ENCODE peak calls at places on chromosome 14, in nine cellular contexts. One of them, this sample, is unnamed.

GRCh38 chr14:63457498-63457897 is 85.7 kb downstream of the PPP2R5E start:
- DNase-seq in GM20000: no peak
- DNase-seq in activated naive CD4-positive, alpha-beta T cell treated with Interleukin-2 at 50 U/mL for 16 hours: no peak
- DNase-seq in nephron progenitor cell: peak
- DNase-seq in NCI-H2029 treated with DMSO at 0.1 percent for 48 hours: no peak
- DNase-seq in activated naive CD8-positive, alpha-beta T cell treated with anti-CD3 and anti-CD28 coated beads for 36 hours: no peak
- DNase-seq in LoVo: no peak
- DNase-seq in dorsolateral prefrontal cortex: no peak
- DNase-seq in cardiac muscle cell: no peak
- DNase-seq in this sample: no peak

GRCh38 chr14:100577986-100578431 is 9.2 kb downstream of the BEGAIN start:
- DNase-seq in GM20000: no peak
- DNase-seq in activated naive CD4-positive, alpha-beta T cell treated with Interleukin-2 at 50 U/mL for 16 hours: no peak
- DNase-seq in nephron progenitor cell: no peak
- DNase-seq in NCI-H2029 treated with DMSO at 0.1 percent for 48 hours: no peak
- DNase-seq in activated naive CD8-positive, alpha-beta T cell treated with anti-CD3 and anti-CD28 coated beads for 36 hours: no peak
- DNase-seq in LoVo: no peak
- DNase-seq in dorsolateral prefrontal cortex: peak
- DNase-seq in cardiac muscle cell: no peak
- DNase-seq in this sample: peak

GRCh38 chr14:103099081-103099732 is 4.7 kb downstream of the EXOC3L4 start:
- DNase-seq in GM20000: no peak
- DNase-seq in activated naive CD4-positive, alpha-beta T cell treated with Interleukin-2 at 50 U/mL for 16 hours: no peak
- DNase-seq in nephron progenitor cell: peak
- DNase-seq in NCI-H2029 treated with DMSO at 0.1 percent for 48 hours: no peak
- DNase-seq in activated naive CD8-positive, alpha-beta T cell treated with anti-CD3 and anti-CD28 coated beads for 36 hours: no peak
- DNase-seq in LoVo: no peak
- DNase-seq in dorsolateral prefrontal cortex: no peak
- DNase-seq in cardiac muscle cell: no peak
- DNase-seq in this sample: peak

GRCh38 chr14:80536456-80536855 is 325.2 kb upstream of the DIO2 start:
- DNase-seq in GM20000: no peak
- DNase-seq in activated naive CD4-positive, alpha-beta T cell treated with Interleukin-2 at 50 U/mL for 16 hours: no peak
- DNase-seq in nephron progenitor cell: no peak
- DNase-seq in NCI-H2029 treated with DMSO at 0.1 percent for 48 hours: no peak
- DNase-seq in activated naive CD8-positive, alpha-beta T cell treated with anti-CD3 and anti-CD28 coated beads for 36 hours: no peak
- DNase-seq in LoVo: no peak
- DNase-seq in dorsolateral prefrontal cortex: no peak
- DNase-seq in cardiac muscle cell: no peak
- DNase-seq in this sample: no peak

GRCh38 chr14:65150891-65151290 is 48.6 kb upstream of the MAX start:
- DNase-seq in GM20000: no peak
- DNase-seq in activated naive CD4-positive, alpha-beta T cell treated with Interleukin-2 at 50 U/mL for 16 hours: no peak
- DNase-seq in nephron progenitor cell: no peak
- DNase-seq in NCI-H2029 treated with DMSO at 0.1 percent for 48 hours: no peak
- DNase-seq in activated naive CD8-positive, alpha-beta T cell treated with anti-CD3 and anti-CD28 coated beads for 36 hours: no peak
- DNase-seq in LoVo: no peak
- DNase-seq in dorsolateral prefrontal cortex: no peak
- DNase-seq in cardiac muscle cell: no peak
- DNase-seq in this sample: no peak

GRCh38 chr14:44374906-44375305 is 132.2 kb downstream of the FSCB start:
- DNase-seq in GM20000: no peak
- DNase-seq in activated naive CD4-positive, alpha-beta T cell treated with Interleukin-2 at 50 U/mL for 16 hours: no peak
- DNase-seq in nephron progenitor cell: no peak
- DNase-seq in NCI-H2029 treated with DMSO at 0.1 percent for 48 hours: no peak
- DNase-seq in activated naive CD8-positive, alpha-beta T cell treated with anti-CD3 and anti-CD28 coated beads for 36 hours: no peak
- DNase-seq in LoVo: no peak
- DNase-seq in dorsolateral prefrontal cortex: no peak
- DNase-seq in cardiac muscle cell: no peak
- DNase-seq in this sample: no peak

GRCh38 chr14:69615471-69616407 is 4.3 kb downstream of the SUSD6 start:
- DNase-seq in GM20000: peak
- DNase-seq in activated naive CD4-positive, alpha-beta T cell treated with Interleukin-2 at 50 U/mL for 16 hours: peak
- DNase-seq in nephron progenitor cell: no peak
- DNase-seq in NCI-H2029 treated with DMSO at 0.1 percent for 48 hours: peak
- DNase-seq in activated naive CD8-positive, alpha-beta T cell treated with anti-CD3 and anti-CD28 coated beads for 36 hours: peak
- DNase-seq in LoVo: no peak
- DNase-seq in dorsolateral prefrontal cortex: no peak
- DNase-seq in cardiac muscle cell: no peak
- DNase-seq in this sample: no peak

GRCh38 chr14:68510201-68510600 is 282.7 kb downstream of the ZFP36L1 start:
- DNase-seq in GM20000: no peak
- DNase-seq in activated naive CD4-positive, alpha-beta T cell treated with Interleukin-2 at 50 U/mL for 16 hours: no peak
- DNase-seq in nephron progenitor cell: no peak
- DNase-seq in NCI-H2029 treated with DMSO at 0.1 percent for 48 hours: no peak
- DNase-seq in activated naive CD8-positive, alpha-beta T cell treated with anti-CD3 and anti-CD28 coated beads for 36 hours: no peak
- DNase-seq in LoVo: no peak
- DNase-seq in dorsolateral prefrontal cortex: no peak
- DNase-seq in cardiac muscle cell: peak
- DNase-seq in this sample: no peak

GRCh38 chr14:61603736-61604135 is 91.6 kb upstream of the HIF1A start:
- DNase-seq in GM20000: no peak
- DNase-seq in activated naive CD4-positive, alpha-beta T cell treated with Interleukin-2 at 50 U/mL for 16 hours: no peak
- DNase-seq in nephron progenitor cell: no peak
- DNase-seq in NCI-H2029 treated with DMSO at 0.1 percent for 48 hours: no peak
- DNase-seq in activated naive CD8-positive, alpha-beta T cell treated with anti-CD3 and anti-CD28 coated beads for 36 hours: no peak
- DNase-seq in LoVo: no peak
- DNase-seq in dorsolateral prefrontal cortex: no peak
- DNase-seq in cardiac muscle cell: no peak
- DNase-seq in this sample: no peak

GRCh38 chr14:63938198-63939005 is 85.6 kb downstream of the SYNE2 start:
- DNase-seq in GM20000: peak
- DNase-seq in activated naive CD4-positive, alpha-beta T cell treated with Interleukin-2 at 50 U/mL for 16 hours: no peak
- DNase-seq in nephron progenitor cell: no peak
- DNase-seq in NCI-H2029 treated with DMSO at 0.1 percent for 48 hours: no peak
- DNase-seq in activated naive CD8-positive, alpha-beta T cell treated with anti-CD3 and anti-CD28 coated beads for 36 hours: peak
- DNase-seq in LoVo: no peak
- DNase-seq in dorsolateral prefrontal cortex: no peak
- DNase-seq in cardiac muscle cell: no peak
- DNase-seq in this sample: peak

GRCh38 chr14:65637780-65638179 is 225.2 kb downstream of the FUT8 start:
- DNase-seq in GM20000: peak
- DNase-seq in activated naive CD4-positive, alpha-beta T cell treated with Interleukin-2 at 50 U/mL for 16 hours: peak
- DNase-seq in nephron progenitor cell: no peak
- DNase-seq in NCI-H2029 treated with DMSO at 0.1 percent for 48 hours: no peak
- DNase-seq in activated naive CD8-positive, alpha-beta T cell treated with anti-CD3 and anti-CD28 coated beads for 36 hours: peak
- DNase-seq in LoVo: no peak
- DNase-seq in dorsolateral prefrontal cortex: no peak
- DNase-seq in cardiac muscle cell: no peak
- DNase-seq in this sample: no peak

GRCh38 chr14:49853572-49854375 is 1.2 kb upstream of the NEMF start:
- DNase-seq in GM20000: peak
- DNase-seq in activated naive CD4-positive, alpha-beta T cell treated with Interleukin-2 at 50 U/mL for 16 hours: peak
- DNase-seq in nephron progenitor cell: peak
- DNase-seq in NCI-H2029 treated with DMSO at 0.1 percent for 48 hours: peak
- DNase-seq in activated naive CD8-positive, alpha-beta T cell treated with anti-CD3 and anti-CD28 coated beads for 36 hours: peak
- DNase-seq in LoVo: peak
- DNase-seq in dorsolateral prefrontal cortex: peak
- DNase-seq in cardiac muscle cell: peak
- DNase-seq in this sample: peak

GRCh38 chr14:75418779-75419768 is 8.7 kb upstream of the JDP2 start:
- DNase-seq in GM20000: peak
- DNase-seq in activated naive CD4-positive, alpha-beta T cell treated with Interleukin-2 at 50 U/mL for 16 hours: peak
- DNase-seq in nephron progenitor cell: peak
- DNase-seq in NCI-H2029 treated with DMSO at 0.1 percent for 48 hours: no peak
- DNase-seq in activated naive CD8-positive, alpha-beta T cell treated with anti-CD3 and anti-CD28 coated beads for 36 hours: peak
- DNase-seq in LoVo: no peak
- DNase-seq in dorsolateral prefrontal cortex: no peak
- DNase-seq in cardiac muscle cell: peak
- DNase-seq in this sample: no peak

GRCh38 chr14:104642540-104642868 is 37.9 kb upstream of the TMEM179 start:
- DNase-seq in GM20000: no peak
- DNase-seq in activated naive CD4-positive, alpha-beta T cell treated with Interleukin-2 at 50 U/mL for 16 hours: no peak
- DNase-seq in nephron progenitor cell: no peak
- DNase-seq in NCI-H2029 treated with DMSO at 0.1 percent for 48 hours: no peak
- DNase-seq in activated naive CD8-positive, alpha-beta T cell treated with anti-CD3 and anti-CD28 coated beads for 36 hours: no peak
- DNase-seq in LoVo: no peak
- DNase-seq in dorsolateral prefrontal cortex: no peak
- DNase-seq in cardiac muscle cell: no peak
- DNase-seq in this sample: no peak

GRCh38 chr14:69592923-69593677 is 18.3 kb upstream of the SUSD6 start:
- DNase-seq in GM20000: no peak
- DNase-seq in activated naive CD4-positive, alpha-beta T cell treated with Interleukin-2 at 50 U/mL for 16 hours: no peak
- DNase-seq in nephron progenitor cell: no peak
- DNase-seq in NCI-H2029 treated with DMSO at 0.1 percent for 48 hours: no peak
- DNase-seq in activated naive CD8-positive, alpha-beta T cell treated with anti-CD3 and anti-CD28 coated beads for 36 hours: no peak
- DNase-seq in LoVo: no peak
- DNase-seq in dorsolateral prefrontal cortex: no peak
- DNase-seq in cardiac muscle cell: no peak
- DNase-seq in this sample: no peak

GRCh38 chr14:57299511-57299910 is 30.7 kb downstream of the AP5M1 start:
- DNase-seq in GM20000: no peak
- DNase-seq in activated naive CD4-positive, alpha-beta T cell treated with Interleukin-2 at 50 U/mL for 16 hours: no peak
- DNase-seq in nephron progenitor cell: no peak
- DNase-seq in NCI-H2029 treated with DMSO at 0.1 percent for 48 hours: no peak
- DNase-seq in activated naive CD8-positive, alpha-beta T cell treated with anti-CD3 and anti-CD28 coated beads for 36 hours: no peak
- DNase-seq in LoVo: no peak
- DNase-seq in dorsolateral prefrontal cortex: no peak
- DNase-seq in cardiac muscle cell: no peak
- DNase-seq in this sample: no peak

GRCh38 chr14:51852541-51852940 is 7.9 kb upstream of the GNG2 start:
- DNase-seq in GM20000: no peak
- DNase-seq in activated naive CD4-positive, alpha-beta T cell treated with Interleukin-2 at 50 U/mL for 16 hours: no peak
- DNase-seq in nephron progenitor cell: no peak
- DNase-seq in NCI-H2029 treated with DMSO at 0.1 percent for 48 hours: no peak
- DNase-seq in activated naive CD8-positive, alpha-beta T cell treated with anti-CD3 and anti-CD28 coated beads for 36 hours: no peak
- DNase-seq in LoVo: no peak
- DNase-seq in dorsolateral prefrontal cortex: no peak
- DNase-seq in cardiac muscle cell: no peak
- DNase-seq in this sample: no peak

GRCh38 chr14:39005044-39005736 is 97.8 kb downstream of the SEC23A start:
- DNase-seq in GM20000: no peak
- DNase-seq in activated naive CD4-positive, alpha-beta T cell treated with Interleukin-2 at 50 U/mL for 16 hours: no peak
- DNase-seq in nephron progenitor cell: no peak
- DNase-seq in NCI-H2029 treated with DMSO at 0.1 percent for 48 hours: no peak
- DNase-seq in activated naive CD8-positive, alpha-beta T cell treated with anti-CD3 and anti-CD28 coated beads for 36 hours: no peak
- DNase-seq in LoVo: no peak
- DNase-seq in dorsolateral prefrontal cortex: no peak
- DNase-seq in cardiac muscle cell: no peak
- DNase-seq in this sample: no peak

GRCh38 chr14:42806909-42807315 is 1200.2 kb downstream of the LRFN5 start:
- DNase-seq in GM20000: no peak
- DNase-seq in activated naive CD4-positive, alpha-beta T cell treated with Interleukin-2 at 50 U/mL for 16 hours: no peak
- DNase-seq in nephron progenitor cell: no peak
- DNase-seq in NCI-H2029 treated with DMSO at 0.1 percent for 48 hours: no peak
- DNase-seq in activated naive CD8-positive, alpha-beta T cell treated with anti-CD3 and anti-CD28 coated beads for 36 hours: no peak
- DNase-seq in LoVo: no peak
- DNase-seq in dorsolateral prefrontal cortex: no peak
- DNase-seq in cardiac muscle cell: no peak
- DNase-seq in this sample: no peak

GRCh38 chr14:105487449-105487985 is 831 bp downstream of the CRIP1 start:
- DNase-seq in GM20000: no peak
- DNase-seq in activated naive CD4-positive, alpha-beta T cell treated with Interleukin-2 at 50 U/mL for 16 hours: peak
- DNase-seq in nephron progenitor cell: peak
- DNase-seq in NCI-H2029 treated with DMSO at 0.1 percent for 48 hours: no peak
- DNase-seq in activated naive CD8-positive, alpha-beta T cell treated with anti-CD3 and anti-CD28 coated beads for 36 hours: peak
- DNase-seq in LoVo: no peak
- DNase-seq in dorsolateral prefrontal cortex: no peak
- DNase-seq in cardiac muscle cell: no peak
- DNase-seq in this sample: peak

GRCh38 chr14:29800961-29801360 is 126.7 kb downstream of the PRKD1 start:
- DNase-seq in GM20000: no peak
- DNase-seq in activated naive CD4-positive, alpha-beta T cell treated with Interleukin-2 at 50 U/mL for 16 hours: no peak
- DNase-seq in nephron progenitor cell: no peak
- DNase-seq in NCI-H2029 treated with DMSO at 0.1 percent for 48 hours: no peak
- DNase-seq in activated naive CD8-positive, alpha-beta T cell treated with anti-CD3 and anti-CD28 coated beads for 36 hours: no peak
- DNase-seq in LoVo: no peak
- DNase-seq in dorsolateral prefrontal cortex: no peak
- DNase-seq in cardiac muscle cell: no peak
- DNase-seq in this sample: no peak

GRCh38 chr14:33480589-33481184 is 470.2 kb downstream of the EGLN3 start:
- DNase-seq in GM20000: no peak
- DNase-seq in activated naive CD4-positive, alpha-beta T cell treated with Interleukin-2 at 50 U/mL for 16 hours: no peak
- DNase-seq in nephron progenitor cell: no peak
- DNase-seq in NCI-H2029 treated with DMSO at 0.1 percent for 48 hours: no peak
- DNase-seq in activated naive CD8-positive, alpha-beta T cell treated with anti-CD3 and anti-CD28 coated beads for 36 hours: no peak
- DNase-seq in LoVo: no peak
- DNase-seq in dorsolateral prefrontal cortex: no peak
- DNase-seq in cardiac muscle cell: no peak
- DNase-seq in this sample: no peak

GRCh38 chr14:72808564-72808963 is 85.3 kb downstream of the DPF3 start:
- DNase-seq in GM20000: no peak
- DNase-seq in activated naive CD4-positive, alpha-beta T cell treated with Interleukin-2 at 50 U/mL for 16 hours: no peak
- DNase-seq in nephron progenitor cell: no peak
- DNase-seq in NCI-H2029 treated with DMSO at 0.1 percent for 48 hours: no peak
- DNase-seq in activated naive CD8-positive, alpha-beta T cell treated with anti-CD3 and anti-CD28 coated beads for 36 hours: no peak
- DNase-seq in LoVo: no peak
- DNase-seq in dorsolateral prefrontal cortex: no peak
- DNase-seq in cardiac muscle cell: no peak
- DNase-seq in this sample: no peak

GRCh38 chr14:24798911-24799310 is 164.9 kb upstream of the GZMB start:
- DNase-seq in GM20000: no peak
- DNase-seq in activated naive CD4-positive, alpha-beta T cell treated with Interleukin-2 at 50 U/mL for 16 hours: no peak
- DNase-seq in nephron progenitor cell: no peak
- DNase-seq in NCI-H2029 treated with DMSO at 0.1 percent for 48 hours: peak
- DNase-seq in activated naive CD8-positive, alpha-beta T cell treated with anti-CD3 and anti-CD28 coated beads for 36 hours: no peak
- DNase-seq in LoVo: no peak
- DNase-seq in dorsolateral prefrontal cortex: no peak
- DNase-seq in cardiac muscle cell: no peak
- DNase-seq in this sample: no peak

GRCh38 chr14:24673534-24674203 is 39.7 kb upstream of the GZMB start:
- DNase-seq in GM20000: no peak
- DNase-seq in activated naive CD4-positive, alpha-beta T cell treated with Interleukin-2 at 50 U/mL for 16 hours: peak
- DNase-seq in nephron progenitor cell: no peak
- DNase-seq in NCI-H2029 treated with DMSO at 0.1 percent for 48 hours: no peak
- DNase-seq in activated naive CD8-positive, alpha-beta T cell treated with anti-CD3 and anti-CD28 coated beads for 36 hours: peak
- DNase-seq in LoVo: no peak
- DNase-seq in dorsolateral prefrontal cortex: no peak
- DNase-seq in cardiac muscle cell: no peak
- DNase-seq in this sample: no peak

GRCh38 chr14:100313464-100314230 is 7.4 kb upstream of the SLC25A29 start:
- DNase-seq in GM20000: no peak
- DNase-seq in activated naive CD4-positive, alpha-beta T cell treated with Interleukin-2 at 50 U/mL for 16 hours: no peak
- DNase-seq in nephron progenitor cell: no peak
- DNase-seq in NCI-H2029 treated with DMSO at 0.1 percent for 48 hours: no peak
- DNase-seq in activated naive CD8-positive, alpha-beta T cell treated with anti-CD3 and anti-CD28 coated beads for 36 hours: no peak
- DNase-seq in LoVo: no peak
- DNase-seq in dorsolateral prefrontal cortex: no peak
- DNase-seq in cardiac muscle cell: peak
- DNase-seq in this sample: no peak

GRCh38 chr14:101478796-101479410 is 82.4 kb upstream of the DIO3 start:
- DNase-seq in GM20000: no peak
- DNase-seq in activated naive CD4-positive, alpha-beta T cell treated with Interleukin-2 at 50 U/mL for 16 hours: no peak
- DNase-seq in nephron progenitor cell: no peak
- DNase-seq in NCI-H2029 treated with DMSO at 0.1 percent for 48 hours: no peak
- DNase-seq in activated naive CD8-positive, alpha-beta T cell treated with anti-CD3 and anti-CD28 coated beads for 36 hours: no peak
- DNase-seq in LoVo: no peak
- DNase-seq in dorsolateral prefrontal cortex: no peak
- DNase-seq in cardiac muscle cell: no peak
- DNase-seq in this sample: no peak

GRCh38 chr14:76910371-76910890 is 84.2 kb downstream of the LRRC74A start:
- DNase-seq in GM20000: no peak
- DNase-seq in activated naive CD4-positive, alpha-beta T cell treated with Interleukin-2 at 50 U/mL for 16 hours: no peak
- DNase-seq in nephron progenitor cell: no peak
- DNase-seq in NCI-H2029 treated with DMSO at 0.1 percent for 48 hours: no peak
- DNase-seq in activated naive CD8-positive, alpha-beta T cell treated with anti-CD3 and anti-CD28 coated beads for 36 hours: no peak
- DNase-seq in LoVo: no peak
- DNase-seq in dorsolateral prefrontal cortex: no peak
- DNase-seq in cardiac muscle cell: no peak
- DNase-seq in this sample: no peak

GRCh38 chr14:68362841-68363240 is 430.0 kb downstream of the ZFP36L1 start:
- DNase-seq in GM20000: no peak
- DNase-seq in activated naive CD4-positive, alpha-beta T cell treated with Interleukin-2 at 50 U/mL for 16 hours: no peak
- DNase-seq in nephron progenitor cell: no peak
- DNase-seq in NCI-H2029 treated with DMSO at 0.1 percent for 48 hours: no peak
- DNase-seq in activated naive CD8-positive, alpha-beta T cell treated with anti-CD3 and anti-CD28 coated beads for 36 hours: no peak
- DNase-seq in LoVo: no peak
- DNase-seq in dorsolateral prefrontal cortex: no peak
- DNase-seq in cardiac muscle cell: no peak
- DNase-seq in this sample: no peak

GRCh38 chr14:64095620-64096019 is 198.6 kb downstream of the ESR2 start:
- DNase-seq in GM20000: no peak
- DNase-seq in activated naive CD4-positive, alpha-beta T cell treated with Interleukin-2 at 50 U/mL for 16 hours: no peak
- DNase-seq in nephron progenitor cell: no peak
- DNase-seq in NCI-H2029 treated with DMSO at 0.1 percent for 48 hours: no peak
- DNase-seq in activated naive CD8-positive, alpha-beta T cell treated with anti-CD3 and anti-CD28 coated beads for 36 hours: peak
- DNase-seq in LoVo: no peak
- DNase-seq in dorsolateral prefrontal cortex: no peak
- DNase-seq in cardiac muscle cell: no peak
- DNase-seq in this sample: no peak